ENCODE peak calls at places on chromosomes 16 and 17, in six cellular contexts. A is thoracic aorta, C is T-helper 1 cell, U is NCI-H1417, O is T-helper 2 cell, J is NCI-H1436 treated with DMSO at 0.1 percent for 48 hours. S is an unnamed sample.

GRCh38 chr17:19812407-19812806 is 55.3 kb downstream of the ULK2 start:
- DNase-seq in J (no peak), A (no peak), O (no peak), C (no peak), U (no peak), S (no peak)

GRCh38 chr17:19262650-19263620 is 25.8 kb downstream of the EPN2 start:
- DNase-seq in U (no peak), O (no peak), J (no peak), A (no peak), C (no peak), S (no peak)

GRCh38 chr16:77194295-77195231 is 3.6 kb downstream of the MON1B start:
- DNase-seq in C (no peak), J (no peak), O (no peak), U (no peak), A (no peak), S (no peak)

GRCh38 chr16:847681-848445 is 47.3 kb upstream of the GNG13 start:
- DNase-seq in U (no peak), C (no peak), O (no peak), A (no peak), J (no peak), S (no peak)

GRCh38 chr16:30699615-30700099 is 686 bp downstream of the SRCAP start:
- DNase-seq in A (no peak), O (no peak), C (no peak), J (no peak), U (no peak), S (no peak)

GRCh38 chr17:77404812-77405581 is 264.2 kb downstream of the SEC14L1 start:
- DNase-seq in A (no peak), J (no peak), C (peak), O (peak), U (no peak), S (no peak)

GRCh38 chr17:10757067-10757466 is 27.2 kb upstream of the TMEM220 start:
- DNase-seq in J (no peak), O (no peak), U (no peak), A (no peak), C (no peak), S (no peak)

GRCh38 chr16:84482951-84483881 is 21.2 kb downstream of the MEAK7 start:
- DNase-seq in C (no peak), O (no peak), J (no peak), U (no peak), A (no peak), S (no peak)

GRCh38 chr17:55996826-55997225 is 156.4 kb upstream of the ANKFN1 start:
- DNase-seq in O (no peak), U (no peak), J (no peak), C (no peak), A (no peak), S (no peak)

GRCh38 chr16:83972256-83973008 is 4.4 kb downstream of the NECAB2 start:
- DNase-seq in O (no peak), U (no peak), J (no peak), A (no peak), C (no peak), S (no peak)

GRCh38 chr17:4599505-4600281 is 15.4 kb downstream of the SMTNL2 start:
- DNase-seq in O (no peak), J (peak), C (no peak), A (no peak), U (peak), S (peak)

GRCh38 chr17:49742256-49742655 is 21.7 kb downstream of the FAM117A start:
- DNase-seq in A (no peak), J (no peak), C (no peak), O (no peak), U (no peak), S (no peak)

GRCh38 chr17:39822051-39822450 is 42.1 kb downstream of the IKZF3 start:
- DNase-seq in O (no peak), J (no peak), A (no peak), U (no peak), C (no peak), S (no peak)

GRCh38 chr17:34163681-34164080 is 91.4 kb upstream of the CCL2 start:
- DNase-seq in U (peak), J (no peak), O (no peak), C (no peak), A (no peak), S (no peak)

GRCh38 chr17:40344321-40345160 is 20.0 kb downstream of the GJD3 start:
- DNase-seq in A (no peak), C (no peak), O (peak), U (no peak), J (no peak), S (no peak)

GRCh38 chr16:49492090-49492801 is 118.6 kb downstream of the C16orf78 start:
- DNase-seq in J (no peak), O (no peak), U (peak), C (no peak), A (no peak), S (peak)

GRCh38 chr16:56288019-56288418 is 96.7 kb downstream of the GNAO1 start:
- DNase-seq in U (peak), C (no peak), O (no peak), J (no peak), A (no peak), S (peak)

GRCh38 chr17:6560496-6560895 is 4.1 kb upstream of the PITPNM3 start:
- DNase-seq in O (no peak), J (no peak), C (no peak), U (no peak), A (no peak), S (no peak)